ENCODE peak calls at places on chromosomes 6 and 20, in five cellular contexts. One of them, this sample, is unnamed. For H3K4me1, the result is how much of the 10 kb centered on the place peaks cover.

GRCh38 chr6:43858161-43859153 is 88.4 kb downstream of the VEGFA start:
- DNase-seq in tibial artery: no peak
- DNase-seq in right cardiac atrium: no peak
- DNase-seq in H9: no peak
- DNase-seq in transverse colon: no peak
- DNase-seq in this sample: peak

GRCh38 chr6:34146801-34147592 is 1.1 kb upstream of the GRM4 start:
- DNase-seq in tibial artery: peak
- DNase-seq in right cardiac atrium: no peak
- DNase-seq in H9: peak
- DNase-seq in transverse colon: no peak
- DNase-seq in this sample: no peak

GRCh38 chr6:13927203-13927602 is 2.5 kb downstream of the RNF182 start:
- DNase-seq in tibial artery: no peak
- DNase-seq in right cardiac atrium: no peak
- DNase-seq in H9: no peak
- DNase-seq in transverse colon: no peak
- DNase-seq in this sample: no peak

GRCh38 chr20:39888310-39888709 is 800.7 kb downstream of the MAFB start:
- DNase-seq in tibial artery: no peak
- DNase-seq in right cardiac atrium: no peak
- DNase-seq in H9: no peak
- DNase-seq in transverse colon: no peak
- DNase-seq in this sample: no peak

GRCh38 chr6:160178271-160178670 is 56.7 kb downstream of the SLC22A1 start:
- DNase-seq in tibial artery: no peak
- DNase-seq in right cardiac atrium: no peak
- DNase-seq in H9: no peak
- DNase-seq in transverse colon: no peak
- DNase-seq in this sample: no peak

GRCh38 chr6:121652726-121653623 is 217.5 kb downstream of the GJA1 start:
- DNase-seq in tibial artery: no peak
- DNase-seq in right cardiac atrium: no peak
- DNase-seq in H9: no peak
- DNase-seq in transverse colon: peak
- DNase-seq in this sample: no peak

GRCh38 chr6:62390413-62390812 is 104.4 kb upstream of the KHDRBS2 start:
- DNase-seq in tibial artery: no peak
- DNase-seq in right cardiac atrium: no peak
- DNase-seq in H9: no peak
- DNase-seq in transverse colon: no peak
- DNase-seq in this sample: no peak

GRCh38 chr6:131136021-131136847 is 967 bp downstream of the AKAP7 start:
- DNase-seq in tibial artery: no peak
- DNase-seq in right cardiac atrium: peak
- DNase-seq in H9: no peak
- DNase-seq in transverse colon: peak
- DNase-seq in this sample: no peak

GRCh38 chr20:24581443-24582170 is 112.2 kb downstream of the SYNDIG1 start:
- DNase-seq in tibial artery: no peak
- DNase-seq in right cardiac atrium: no peak
- DNase-seq in H9: no peak
- DNase-seq in transverse colon: no peak
- DNase-seq in this sample: no peak

GRCh38 chr6:16437095-16437494 is 198.7 kb downstream of the GMPR start:
- DNase-seq in tibial artery: no peak
- DNase-seq in right cardiac atrium: no peak
- DNase-seq in H9: no peak
- DNase-seq in transverse colon: no peak
- DNase-seq in this sample: no peak

GRCh38 chr20:50346372-50347347 is 156.0 kb downstream of the CEBPB start:
- DNase-seq in tibial artery: peak
- DNase-seq in right cardiac atrium: peak
- DNase-seq in H9: no peak
- DNase-seq in transverse colon: peak
- DNase-seq in this sample: no peak

GRCh38 chr6:135126034-135126433 is 55.1 kb upstream of the MYB start:
- DNase-seq in tibial artery: no peak
- DNase-seq in right cardiac atrium: no peak
- DNase-seq in H9: no peak
- DNase-seq in transverse colon: no peak
- DNase-seq in this sample: no peak

GRCh38 chr20:17655865-17656489 is 26.1 kb downstream of the RRBP1 start:
- DNase-seq in tibial artery: peak
- DNase-seq in right cardiac atrium: peak
- DNase-seq in H9: peak
- DNase-seq in transverse colon: no peak
- DNase-seq in this sample: no peak

GRCh38 chr6:105014954-105015353 is 58.0 kb downstream of the LIN28B start:
- DNase-seq in tibial artery: no peak
- DNase-seq in right cardiac atrium: no peak
- DNase-seq in H9: no peak
- DNase-seq in transverse colon: no peak
- DNase-seq in this sample: no peak

GRCh38 chr6:34339432-34339831 is 53.0 kb downstream of the NUDT3 start:
- DNase-seq in tibial artery: no peak
- DNase-seq in right cardiac atrium: no peak
- DNase-seq in H9: no peak
- DNase-seq in transverse colon: no peak
- DNase-seq in this sample: no peak

GRCh38 chr6:30175765-30176164 is 12.4 kb downstream of the TRIM15 start:
- DNase-seq in tibial artery: no peak
- DNase-seq in right cardiac atrium: no peak
- DNase-seq in H9: no peak
- DNase-seq in transverse colon: no peak
- DNase-seq in this sample: no peak

GRCh38 chr6:145225500-145225899 is 509.8 kb downstream of the EPM2A start:
- DNase-seq in tibial artery: no peak
- DNase-seq in right cardiac atrium: no peak
- DNase-seq in H9: no peak
- DNase-seq in transverse colon: no peak
- DNase-seq in this sample: no peak

GRCh38 chr6:29628419-29629281 is 4.3 kb downstream of the GABBR1 start:
- DNase-seq in tibial artery: peak
- DNase-seq in right cardiac atrium: peak
- DNase-seq in H9: peak
- DNase-seq in transverse colon: peak
- DNase-seq in this sample: peak

GRCh38 chr6:5303711-5304110 is 42.4 kb downstream of the FARS2 start:
- DNase-seq in tibial artery: no peak
- DNase-seq in right cardiac atrium: no peak
- DNase-seq in H9: no peak
- DNase-seq in transverse colon: no peak
- DNase-seq in this sample: no peak

GRCh38 chr6:7313505-7314165 is 636 bp upstream of the SSR1 start:
- DNase-seq in tibial artery: no peak
- DNase-seq in right cardiac atrium: peak
- DNase-seq in H9: no peak
- DNase-seq in transverse colon: no peak
- DNase-seq in this sample: no peak

GRCh38 chr6:41375598-41376151 is 40.3 kb downstream of the NCR2 start:
- DNase-seq in tibial artery: no peak
- DNase-seq in right cardiac atrium: no peak
- DNase-seq in H9: peak
- DNase-seq in transverse colon: no peak
- DNase-seq in this sample: peak

GRCh38 chr20:16926626-16927025 is 178.5 kb downstream of the OTOR start:
- DNase-seq in tibial artery: no peak
- DNase-seq in right cardiac atrium: no peak
- DNase-seq in H9: no peak
- DNase-seq in transverse colon: no peak
- DNase-seq in this sample: no peak

GRCh38 chr6:13677878-13678254 is 33.8 kb downstream of the RANBP9 start:
- DNase-seq in tibial artery: no peak
- DNase-seq in right cardiac atrium: no peak
- DNase-seq in H9: no peak
- DNase-seq in transverse colon: no peak
- DNase-seq in this sample: no peak

GRCh38 chr6:145562771-145563615 is 172.3 kb downstream of the EPM2A start:
- DNase-seq in tibial artery: no peak
- DNase-seq in right cardiac atrium: no peak
- DNase-seq in H9: no peak
- DNase-seq in transverse colon: no peak
- DNase-seq in this sample: no peak

GRCh38 chr6:134550604-134551003 is 232.7 kb upstream of the SGK1 start:
- DNase-seq in tibial artery: no peak
- DNase-seq in right cardiac atrium: no peak
- DNase-seq in H9: no peak
- DNase-seq in transverse colon: no peak
- DNase-seq in this sample: no peak

GRCh38 chr20:59723607-59724456 is 119.5 kb downstream of the PHACTR3 start:
- DNase-seq in tibial artery: peak
- DNase-seq in right cardiac atrium: no peak
- DNase-seq in H9: no peak
- DNase-seq in transverse colon: no peak
- DNase-seq in this sample: no peak

GRCh38 chr6:139161817-139162284 is 27.0 kb downstream of the HECA start:
- DNase-seq in tibial artery: no peak
- DNase-seq in right cardiac atrium: no peak
- DNase-seq in H9: no peak
- DNase-seq in transverse colon: no peak
- DNase-seq in this sample: no peak

GRCh38 chr20:19181552-19181951 is 30.9 kb upstream of the SLC24A3 start:
- DNase-seq in tibial artery: no peak
- DNase-seq in right cardiac atrium: no peak
- DNase-seq in H9: no peak
- DNase-seq in transverse colon: no peak
- DNase-seq in this sample: no peak

GRCh38 chr20:23391707-23392310 is 29.5 kb downstream of the NAPB start:
- DNase-seq in tibial artery: no peak
- DNase-seq in right cardiac atrium: no peak
- DNase-seq in H9: no peak
- DNase-seq in transverse colon: no peak
- DNase-seq in this sample: peak

GRCh38 chr6:100457251-100457990 is 7.3 kb downstream of the SIM1 start:
- DNase-seq in tibial artery: no peak
- DNase-seq in right cardiac atrium: peak
- DNase-seq in H9: peak
- DNase-seq in transverse colon: no peak
- DNase-seq in this sample: peak

DNA sequence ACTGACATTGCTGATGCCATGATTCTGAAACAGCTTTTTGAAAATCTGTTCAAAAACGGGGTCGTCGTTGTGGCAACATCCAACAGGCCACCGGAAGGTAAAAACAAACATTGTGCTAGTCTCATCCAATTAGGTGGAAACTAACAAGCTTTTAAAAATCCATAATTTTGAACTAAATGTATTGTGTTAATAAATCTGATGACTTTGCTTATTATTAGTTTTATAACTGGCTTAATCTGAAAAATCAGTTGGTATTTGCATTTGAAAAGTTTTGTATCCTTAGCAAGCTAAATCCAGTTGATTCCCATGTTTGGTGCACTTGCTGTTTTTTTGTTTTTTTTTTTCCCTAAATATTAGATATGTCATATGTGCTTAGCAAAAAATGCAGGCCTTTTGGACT is 71.4 kb downstream of the AFG1L start:
- DNase-seq in tibial artery: no peak
- DNase-seq in right cardiac atrium: no peak
- DNase-seq in H9: no peak
- DNase-seq in transverse colon: no peak
- DNase-seq in this sample: no peak
- H3K27ac ChIP-seq in tibial artery: no peak
- H3K27ac ChIP-seq in right cardiac atrium: no peak
- H3K27ac ChIP-seq in H9: no peak
- H3K27ac ChIP-seq in transverse colon: no peak
- H3K27ac ChIP-seq in this sample: no peak

DNA sequence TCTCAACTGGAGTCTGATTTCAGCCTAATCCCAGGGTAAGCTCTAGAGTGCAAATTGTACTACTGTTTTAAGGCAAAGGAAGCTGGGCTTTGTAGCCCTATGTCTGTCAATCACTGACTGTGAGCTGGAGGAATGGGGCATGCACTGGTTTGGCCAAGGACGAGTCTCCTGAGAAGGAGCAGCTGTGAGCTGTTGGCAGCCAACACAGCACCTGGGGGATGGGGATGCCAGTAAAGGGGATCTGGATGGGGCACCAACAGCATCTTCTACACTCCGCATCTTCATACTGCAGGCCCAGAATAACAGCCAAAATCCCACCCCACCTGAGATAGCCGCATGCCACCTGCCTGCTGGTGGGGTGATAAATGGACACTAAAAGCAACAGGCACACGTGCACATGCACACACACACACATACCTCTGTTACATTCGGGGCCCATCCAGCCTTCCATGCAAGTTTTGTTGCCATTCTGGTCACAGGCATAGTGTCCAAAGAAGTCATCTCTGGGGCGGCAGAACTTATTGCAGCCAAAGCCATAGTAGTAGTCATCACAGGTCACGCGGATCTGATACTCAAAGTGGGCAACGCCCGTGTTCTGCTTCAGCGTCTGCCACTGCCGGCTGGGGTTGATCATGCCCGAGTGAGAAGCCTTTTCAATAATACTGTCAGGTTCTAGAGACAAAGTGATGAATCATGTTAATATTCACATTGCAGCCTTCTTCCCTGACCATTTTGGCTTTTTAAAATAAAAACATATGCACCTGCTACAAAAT is 15.6 kb downstream of the JAG1 start:
- DNase-seq in tibial artery: peak
- DNase-seq in right cardiac atrium: no peak
- DNase-seq in H9: no peak
- DNase-seq in transverse colon: no peak
- DNase-seq in this sample: no peak
- H3K4me1 ChIP-seq in tibial artery: half or more
- H3K4me1 ChIP-seq in right cardiac atrium: under half
- H3K4me1 ChIP-seq in H9: under half
- H3K4me1 ChIP-seq in transverse colon: half or more
- H3K4me1 ChIP-seq in this sample: half or more

DNA sequence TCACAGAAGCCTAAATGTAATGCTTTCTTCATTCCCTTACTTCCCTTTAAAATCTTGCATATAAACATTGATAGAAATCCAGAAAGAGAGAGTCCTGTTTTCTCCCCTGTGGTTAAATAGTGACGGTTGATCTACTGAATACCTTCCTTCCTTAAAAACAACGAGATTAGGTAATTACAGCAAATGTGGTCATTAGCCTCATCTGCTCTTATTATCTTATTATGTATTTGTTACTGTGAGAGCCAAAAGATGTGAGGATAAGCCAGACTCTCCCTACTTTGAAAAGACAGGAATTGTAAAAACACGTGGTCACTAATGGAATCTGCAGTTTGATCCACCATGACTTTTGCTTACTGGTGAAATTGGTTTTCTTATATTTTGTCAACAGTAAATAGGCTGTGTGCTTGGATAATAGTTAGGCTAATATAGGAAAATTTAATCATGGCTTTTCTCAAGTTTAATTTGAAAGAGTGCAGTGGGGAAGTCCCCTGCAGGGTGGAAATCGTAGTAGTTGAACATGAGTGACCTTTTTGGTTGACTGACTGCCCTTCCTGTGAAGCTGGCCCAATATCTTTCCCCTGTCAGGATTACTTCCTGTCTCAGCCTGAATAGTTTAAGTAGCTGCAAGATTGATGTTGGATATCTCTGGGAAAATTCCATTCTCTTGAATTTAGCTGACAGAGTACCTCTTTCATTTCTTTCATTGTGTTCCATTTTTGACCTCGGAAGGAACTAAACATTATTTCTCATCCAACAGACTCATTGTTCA is 62.8 kb downstream of the JARID2 start:
- DNase-seq in tibial artery: no peak
- DNase-seq in right cardiac atrium: no peak
- DNase-seq in H9: no peak
- DNase-seq in transverse colon: no peak
- DNase-seq in this sample: no peak
- H3K27ac ChIP-seq in tibial artery: no peak
- H3K27ac ChIP-seq in right cardiac atrium: no peak
- H3K27ac ChIP-seq in H9: no peak
- H3K27ac ChIP-seq in transverse colon: no peak
- H3K27ac ChIP-seq in this sample: no peak

GRCh38 chr20:57713951-57714350 is 4.1 kb upstream of the PMEPA1 start:
- DNase-seq in tibial artery: peak
- DNase-seq in right cardiac atrium: peak
- DNase-seq in H9: no peak
- DNase-seq in transverse colon: no peak
- DNase-seq in this sample: no peak
- H3K4me1 ChIP-seq in tibial artery: half or more
- H3K4me1 ChIP-seq in right cardiac atrium: under half
- H3K4me1 ChIP-seq in H9: under half
- H3K4me1 ChIP-seq in transverse colon: under half
- H3K4me1 ChIP-seq in this sample: under half